ENCODE peak calls at places on chromosomes 7 and 10, in five cellular contexts. V is heart right ventricle, F is nephron progenitor cell, D is fibroblast of pulmonary artery, L is hepatocyte. W is an unnamed sample.

GRCh38 chr10:35913628-35914027 is 271.5 kb upstream of the FZD8 start:
- DNase-seq in D (peak), V (no peak), F (no peak), L (no peak), W (no peak)

GRCh38 chr7:94069154-94069739 is 65.1 kb upstream of the BET1 start:
- DNase-seq in F (no peak), D (no peak), L (no peak), V (no peak), W (no peak)

GRCh38 chr10:5645375-5645774 is 21.0 kb downstream of the ASB13 start:
- DNase-seq in L (peak), F (no peak), D (no peak), V (no peak), W (peak)

GRCh38 chr10:29309465-29309864 is 20.6 kb downstream of the LYZL1 start:
- DNase-seq in V (no peak), L (no peak), F (no peak), D (no peak), W (no peak)

GRCh38 chr10:3472705-3473078 is 300.1 kb upstream of the PITRM1 start:
- DNase-seq in L (no peak), D (peak), V (no peak), F (no peak), W (no peak)

GRCh38 chr7:30423793-30424505 is 54.6 kb downstream of the NOD1 start:
- DNase-seq in D (no peak), F (no peak), V (no peak), L (no peak), W (no peak)

GRCh38 chr7:3955751-3956696 is 655.0 kb downstream of the SDK1 start:
- DNase-seq in D (peak), L (peak), V (no peak), F (no peak), W (no peak)

GRCh38 chr7:157405914-157406810 is 69.4 kb downstream of the DNAJB6 start:
- DNase-seq in D (no peak), L (no peak), F (no peak), V (peak), W (no peak)

GRCh38 chr10:116826803-116827202 is 22.5 kb upstream of the ENO4 start:
- DNase-seq in V (no peak), F (no peak), L (no peak), D (no peak), W (no peak)

GRCh38 chr7:90412458-90413184 is 9.4 kb downstream of the CLDN12 start:
- DNase-seq in F (peak), L (no peak), D (no peak), V (no peak), W (no peak)

GRCh38 chr7:138299046-138299445 is 161.0 kb upstream of the TRIM24 start:
- DNase-seq in V (no peak), D (peak), L (no peak), F (no peak), W (no peak)

GRCh38 chr7:130733866-130734524 is at the start of gene KLF14:
- DNase-seq in L (peak), F (peak), D (no peak), V (peak), W (peak)

GRCh38 chr10:69742928-69743602 is 58.6 kb upstream of the COL13A1 start:
- DNase-seq in L (peak), D (peak), F (peak), V (no peak), W (no peak)

GRCh38 chr7:134920026-134920758 is 66.1 kb upstream of the AGBL3 start:
- DNase-seq in F (no peak), D (peak), L (peak), V (no peak), W (no peak)

GRCh38 chr10:133399123-133399601 is 5.2 kb downstream of the MTG1 start:
- DNase-seq in D (no peak), V (no peak), F (no peak), L (no peak), W (no peak)

GRCh38 chr7:134660961-134661376 is 14.3 kb downstream of the BPGM start:
- DNase-seq in D (peak), L (no peak), F (no peak), V (no peak), W (no peak)

GRCh38 chr7:105760549-105761447 is 115.6 kb downstream of the ATXN7L1 start:
- DNase-seq in F (no peak), L (no peak), V (no peak), D (no peak), W (no peak)

GRCh38 chr10:77619964-77620703 is 17.5 kb downstream of the KCNMA1 start:
- DNase-seq in F (no peak), V (no peak), L (no peak), D (no peak), W (no peak)

GRCh38 chr10:76786673-76787072 is 850.9 kb downstream of the KCNMA1 start:
- DNase-seq in V (no peak), L (no peak), D (no peak), F (no peak), W (no peak)

GRCh38 chr7:23597908-23598224 is 684 bp downstream of the CCDC126 start:
- DNase-seq in D (no peak), V (no peak), L (no peak), F (no peak), W (no peak)

GRCh38 chr7:157194948-157195347 is 56.2 kb downstream of the UBE3C start:
- DNase-seq in L (no peak), V (no peak), F (no peak), D (no peak), W (no peak)

GRCh38 chr7:104156842-104157277 is 51.0 kb downstream of the ORC5 start:
- DNase-seq in F (no peak), D (peak), L (peak), V (no peak), W (no peak)

GRCh38 chr7:104161244-104161643 is 46.6 kb downstream of the ORC5 start:
- DNase-seq in F (no peak), V (no peak), L (no peak), D (no peak), W (no peak)

GRCh38 chr7:104162081-104162480 is 45.7 kb downstream of the ORC5 start:
- DNase-seq in D (no peak), F (no peak), V (no peak), L (no peak), W (no peak)

GRCh38 chr7:104160375-104160774 is 47.4 kb downstream of the ORC5 start:
- DNase-seq in V (no peak), L (peak), F (no peak), D (peak), W (no peak)
- TF ChIP-seq CTCF in V (peak), L (peak), F (peak), D (peak), W (no peak)

DNA sequence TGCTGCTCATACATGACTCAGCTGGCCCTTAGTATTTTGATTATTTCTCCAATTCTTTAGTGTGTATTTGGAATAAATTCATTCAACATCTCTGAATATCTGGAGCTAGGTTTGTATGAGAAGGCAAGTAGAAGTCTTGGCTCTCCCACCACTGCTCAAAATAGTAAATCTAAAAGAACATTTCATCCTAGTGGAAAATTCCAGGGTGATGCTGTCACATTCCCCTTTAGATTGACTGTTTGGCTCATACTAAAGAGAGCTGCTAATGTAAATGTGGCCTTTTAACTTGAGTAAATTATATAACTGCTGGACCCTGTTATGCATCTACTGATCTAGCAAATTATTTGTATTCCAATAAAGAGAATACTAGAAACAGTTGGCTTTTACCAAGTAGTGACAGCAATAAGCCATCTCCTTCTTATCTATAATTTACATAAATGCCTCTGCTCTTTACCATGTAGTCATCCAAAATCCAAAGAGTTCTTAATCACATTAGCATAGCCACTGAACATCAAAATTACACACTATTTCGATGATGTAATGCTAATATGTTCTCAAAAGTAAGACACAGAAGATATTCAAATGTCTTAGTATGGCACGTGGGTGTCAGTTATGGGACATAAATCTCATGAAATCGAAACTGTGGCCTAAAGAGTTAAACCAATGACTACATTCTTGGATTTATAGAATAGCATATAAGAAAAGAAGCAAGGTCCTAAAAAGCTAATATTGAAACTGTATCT is 86.9 kb upstream of the KCND2 start:
- DNase-seq in D (peak), V (no peak), L (no peak), F (no peak), W (no peak)
- TF ChIP-seq CTCF in D (no peak), V (no peak), L (no peak), F (no peak), W (no peak)

GRCh38 chr7:99473315-99473596 is 566 bp downstream of the ZNF789 start:
- DNase-seq in F (no peak), V (no peak), L (peak), D (peak), W (no peak)

GRCh38 chr7:99468336-99468918 is 2.5 kb upstream of the ATP5MF start:
- DNase-seq in L (no peak), D (no peak), F (no peak), V (no peak), W (no peak)

GRCh38 chr7:99476107-99476506 is 3.4 kb downstream of the ZNF789 start:
- DNase-seq in F (no peak), L (no peak), D (no peak), V (no peak), W (no peak)

GRCh38 chr7:99469381-99470065 is 3.2 kb upstream of the ZNF789 start:
- DNase-seq in L (no peak), D (no peak), F (no peak), V (no peak), W (no peak)

DNA sequence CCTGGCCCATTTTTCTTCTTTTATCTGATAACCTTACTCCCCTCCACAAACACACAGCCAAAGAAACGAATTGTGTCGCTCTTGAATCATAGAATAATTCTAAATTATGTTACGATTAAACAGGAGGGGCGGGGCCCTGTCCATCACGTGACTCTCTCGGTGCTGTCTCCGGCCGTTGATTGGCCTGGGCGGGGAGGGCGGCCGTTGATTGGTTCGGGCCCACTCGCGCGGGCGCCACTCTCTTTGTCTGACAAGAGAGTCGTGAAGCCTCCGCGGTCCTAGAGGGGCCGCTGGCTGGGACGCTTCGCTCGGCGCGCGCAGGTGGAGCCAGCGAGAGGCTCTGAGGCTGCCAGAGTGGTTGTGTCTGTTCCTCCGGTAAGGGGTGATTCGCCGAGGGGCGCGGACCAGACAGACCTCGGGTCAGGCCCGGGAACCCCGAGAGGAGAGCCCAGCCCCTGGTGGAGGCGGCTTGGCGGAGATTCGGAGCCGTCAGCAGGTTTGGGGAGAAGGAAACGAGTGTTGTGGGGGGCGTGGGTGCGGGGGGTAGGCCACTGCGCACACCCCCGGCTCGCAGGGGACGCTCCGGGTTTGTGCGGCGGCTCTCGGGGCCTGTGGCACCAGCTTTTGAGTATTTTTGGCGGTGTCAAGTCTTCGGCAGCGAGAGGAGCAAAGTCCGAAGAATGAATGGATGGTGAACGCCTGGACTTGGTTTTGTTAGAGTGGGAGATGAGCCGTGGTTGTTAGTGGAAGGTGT is at the start of gene ZNF789:
- DNase-seq in V (peak), L (peak), F (peak), D (peak), W (peak)
- TF ChIP-seq CTCF in V (no peak), L (no peak), F (no peak), D (no peak), W (no peak)

DNA sequence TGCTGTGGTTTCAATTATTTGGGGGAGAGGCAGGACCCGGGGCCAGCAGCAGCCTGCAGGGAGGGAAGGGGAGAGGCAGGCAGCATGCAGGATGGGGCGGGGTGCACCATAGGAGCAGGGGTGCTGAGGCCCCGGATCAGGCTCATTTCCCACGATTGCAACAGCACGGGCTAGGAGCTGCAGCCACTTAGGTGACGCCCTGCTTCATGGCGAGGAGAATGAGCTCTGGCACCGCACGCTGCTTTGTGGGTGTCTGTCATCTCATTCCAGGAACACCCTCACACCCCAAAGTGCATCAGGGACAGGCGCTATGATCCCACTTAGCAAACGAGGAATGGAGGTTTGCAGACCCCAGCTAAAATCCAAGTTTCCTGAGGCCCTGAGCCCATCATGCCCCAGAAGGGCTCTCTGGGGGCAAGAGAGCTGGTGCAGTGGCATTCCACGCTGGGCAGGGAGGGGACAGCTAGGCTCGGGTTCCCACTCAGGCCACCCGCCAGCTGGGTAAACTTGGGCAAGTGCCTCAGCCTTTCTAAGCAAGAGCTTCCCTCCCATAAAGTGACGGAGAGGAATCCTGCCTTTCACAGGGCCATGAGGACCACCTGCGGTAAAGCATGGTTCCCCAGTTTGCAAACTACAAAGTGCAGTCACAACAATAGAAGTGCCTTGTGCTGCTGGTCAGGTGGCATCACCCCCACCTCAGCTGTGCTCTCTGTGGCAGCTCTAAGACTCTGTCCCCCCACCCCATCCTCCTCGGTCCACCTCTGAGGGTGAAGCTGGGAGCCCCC is 9.2 kb downstream of the KCNH2 start:
- DNase-seq in D (no peak), V (no peak), F (no peak), L (no peak), W (no peak)
- TF ChIP-seq CTCF in D (no peak), V (no peak), F (no peak), L (no peak), W (no peak)

GRCh38 chr7:36096460-36097095 is 56.5 kb upstream of the EEPD1 start:
- DNase-seq in L (no peak), V (no peak), D (peak), F (no peak), W (no peak)
- TF ChIP-seq CTCF in L (no peak), V (no peak), D (no peak), F (no peak), W (no peak)

GRCh38 chr7:121398246-121398645 is 2.1 kb upstream of the FAM3C start:
- DNase-seq in L (peak), D (no peak), F (no peak), V (no peak), W (no peak)
- TF ChIP-seq CTCF in L (peak), D (peak), F (no peak), V (peak), W (no peak)

DNA sequence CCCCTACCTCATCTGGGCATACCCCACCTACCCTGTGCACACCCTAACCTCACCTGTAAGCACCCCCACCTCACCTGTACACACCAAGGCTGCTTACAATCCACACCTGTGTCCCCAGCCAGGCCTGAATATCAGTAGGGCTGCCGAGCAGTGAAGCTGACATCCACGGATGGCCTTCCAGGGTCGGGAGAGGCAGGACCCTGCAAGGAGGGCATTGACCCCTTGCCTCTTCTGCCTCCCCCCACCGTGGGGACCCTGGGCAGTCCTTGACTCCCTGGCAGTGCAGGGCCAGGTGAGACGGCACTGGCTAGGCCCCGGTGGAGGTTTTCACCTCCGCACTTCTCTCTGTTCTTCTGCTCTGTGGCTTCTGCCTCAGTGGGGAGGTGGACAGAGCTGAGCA is 37.6 kb upstream of the ELFN1 start:
- DNase-seq in L (no peak), V (no peak), F (no peak), D (no peak), W (no peak)
- TF ChIP-seq CTCF in L (no peak), V (no peak), F (no peak), D (no peak), W (no peak)

DNA sequence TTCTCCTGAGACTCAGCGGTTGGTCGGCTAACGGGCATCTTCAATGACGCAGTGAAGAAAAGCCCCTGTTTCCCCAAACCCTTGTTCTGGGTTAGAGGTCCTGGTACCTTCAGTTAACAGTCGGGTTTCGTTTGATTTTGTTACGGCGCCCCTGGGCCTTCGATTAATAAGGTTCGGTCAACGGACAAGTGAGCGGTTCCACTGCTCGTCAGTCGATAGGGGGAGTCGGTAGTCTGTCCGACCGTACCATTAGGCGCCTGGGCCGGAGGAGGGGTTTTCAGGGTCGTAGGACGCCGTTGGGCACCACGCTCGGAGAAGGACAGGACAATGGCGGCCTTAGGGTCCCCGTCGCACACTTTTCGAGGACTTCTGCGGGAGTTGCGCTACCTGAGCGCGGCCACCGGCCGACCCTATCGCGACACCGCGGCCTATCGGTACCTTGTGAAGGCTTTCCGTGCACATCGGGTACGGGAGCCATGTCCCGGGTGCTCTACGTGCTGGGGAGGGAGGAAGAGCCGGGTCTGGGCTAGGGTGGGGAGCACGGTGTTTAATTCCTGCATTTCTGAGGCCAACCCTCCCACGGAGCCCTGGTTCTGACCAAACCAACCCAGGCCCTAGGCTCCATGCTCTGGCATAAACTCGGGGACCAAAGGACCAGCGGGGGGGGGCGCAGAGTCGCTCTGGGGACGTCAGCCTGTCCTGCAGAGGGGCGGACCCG is at the start of gene FMC1:
- DNase-seq in F (peak), L (peak), V (peak), D (peak), W (peak)
- TF ChIP-seq CTCF in F (peak), L (peak), V (peak), D (peak), W (no peak)